ENCODE peak calls at places on chromosomes 5 and 9, in eight cellular contexts. L, A, E, P, B, U, K and H are unnamed samples.

GRCh38 chr5:6180231-6180872 is 198.0 kb downstream of the MED10 start:
- DNase-seq in E (no peak), P (no peak), K (no peak), B (no peak), A (no peak), U (no peak), L (peak; percentile 76), H (no peak)

GRCh38 chr9:137411670-137412380 is 11.1 kb downstream of the EXD3 start:
- DNase-seq in K (peak; percentile 54), B (peak; percentile 87), E (peak; percentile 94), A (peak; percentile 89), U (no peak), L (no peak), P (peak; percentile 89), H (no peak)

GRCh38 chr5:124881333-124881732 is 134.9 kb upstream of the ZNF608 start:
- DNase-seq in K (no peak), E (no peak), A (no peak), P (no peak), L (no peak), U (no peak), B (no peak), H (no peak)

GRCh38 chr5:96507128-96507527 is 74.1 kb upstream of the PCSK1 start:
- DNase-seq in A (no peak), B (no peak), K (no peak), E (no peak), P (no peak), U (no peak), L (no peak), H (no peak)

GRCh38 chr5:141359790-141360426 is at the start of gene PCDHGB2:
- DNase-seq in U (no peak), E (peak; percentile 43), B (no peak), L (no peak), K (no peak), A (no peak), P (no peak), H (no peak)

GRCh38 chr5:142969186-142969585 is 199.0 kb downstream of the ARHGAP26 start:
- DNase-seq in K (no peak), P (no peak), L (no peak), B (no peak), E (no peak), A (no peak), U (no peak), H (no peak)

GRCh38 chr9:31854187-31854586 is 530.3 kb upstream of the ACO1 start:
- DNase-seq in B (no peak), E (no peak), P (no peak), U (no peak), K (no peak), A (no peak), L (no peak), H (no peak)

GRCh38 chr5:146068136-146068717 is 37.1 kb downstream of the PLAC8L1 start:
- DNase-seq in K (no peak), A (no peak), B (no peak), P (no peak), E (no peak), L (no peak), U (no peak), H (peak; percentile 44)

GRCh38 chr5:175711472-175712312 is 53.8 kb downstream of the HRH2 start:
- DNase-seq in B (no peak), U (no peak), L (no peak), A (peak; percentile 24), K (no peak), P (no peak), E (no peak), H (no peak)

GRCh38 chr9:68705636-68706578 is 867 bp downstream of the PIP5K1B start:
- DNase-seq in U (peak; percentile 55), B (no peak), P (peak; percentile 36), E (peak; percentile 6), A (peak; percentile 63), L (no peak), K (no peak), H (peak; percentile 44)

GRCh38 chr5:158802941-158803341 is 296.8 kb downstream of the EBF1 start:
- DNase-seq in L (no peak), A (no peak), P (peak; percentile 13), B (no peak), K (no peak), E (peak; percentile 78), U (no peak), H (no peak)

GRCh38 chr5:153794327-153794726 is 244.4 kb downstream of the FAM114A2 start:
- DNase-seq in L (no peak), E (no peak), U (no peak), B (no peak), P (no peak), A (no peak), K (no peak), H (no peak)

GRCh38 chr5:139985733-139986132 is 57.4 kb downstream of the NRG2 start:
- DNase-seq in U (no peak), E (peak; percentile 79), B (no peak), K (no peak), P (peak; percentile 44), L (no peak), A (no peak), H (no peak)

GRCh38 chr5:33072296-33072695 is 361.2 kb downstream of the NPR3 start:
- DNase-seq in L (no peak), E (no peak), U (no peak), K (no peak), P (no peak), B (no peak), A (no peak), H (no peak)

GRCh38 chr5:92017786-92018185 is 634.7 kb upstream of the ARRDC3 start:
- DNase-seq in B (no peak), E (peak; percentile 95), U (no peak), L (no peak), P (no peak), K (no peak), A (no peak), H (no peak)

GRCh38 chr5:34756781-34757624 is 82.0 kb upstream of the TTC23L start:
- DNase-seq in A (no peak), E (peak; percentile 47), K (no peak), B (peak; percentile 44), P (no peak), L (no peak), U (no peak), H (no peak)

GRCh38 chr5:10624679-10625078 is 60.8 kb downstream of the ANKRD33B start:
- DNase-seq in E (no peak), B (no peak), P (no peak), K (no peak), A (no peak), L (no peak), U (no peak), H (no peak)

GRCh38 chr5:139104577-139105271 is 93.4 kb downstream of the SIL1 start:
- DNase-seq in A (peak; percentile 90), P (peak; percentile 59), L (peak; percentile 88), K (peak; percentile 42), U (no peak), E (peak; percentile 96), B (peak; percentile 83), H (peak; percentile 40)

GRCh38 chr9:136095495-136096058 is 488 bp upstream of the NACC2 start:
- DNase-seq in A (no peak), L (no peak), B (peak; percentile 57), K (no peak), P (no peak), U (no peak), E (peak; percentile 45), H (no peak)

GRCh38 chr9:129026442-129027223 is 1.5 kb downstream of the SH3GLB2 start:
- DNase-seq in A (no peak), K (no peak), P (no peak), E (peak; percentile 20), U (no peak), L (peak; percentile 87), B (no peak), H (peak; percentile 50)

GRCh38 chr5:151775025-151775606 is 3.4 kb downstream of the G3BP1 start:
- DNase-seq in A (no peak), P (no peak), U (no peak), B (no peak), K (no peak), E (no peak), L (no peak), H (no peak)

GRCh38 chr5:151784141-151784540 is 12.4 kb downstream of the G3BP1 start:
- DNase-seq in L (no peak), U (no peak), B (no peak), E (no peak), K (no peak), P (no peak), A (no peak), H (no peak)

GRCh38 chr5:151780348-151780747 is 8.6 kb downstream of the G3BP1 start:
- DNase-seq in P (no peak), A (no peak), L (no peak), B (no peak), E (no peak), U (no peak), K (no peak), H (no peak)

GRCh38 chr5:151781201-151781600 is 9.4 kb downstream of the G3BP1 start:
- DNase-seq in A (no peak), P (no peak), B (no peak), L (no peak), K (no peak), E (no peak), U (no peak), H (no peak)

DNA sequence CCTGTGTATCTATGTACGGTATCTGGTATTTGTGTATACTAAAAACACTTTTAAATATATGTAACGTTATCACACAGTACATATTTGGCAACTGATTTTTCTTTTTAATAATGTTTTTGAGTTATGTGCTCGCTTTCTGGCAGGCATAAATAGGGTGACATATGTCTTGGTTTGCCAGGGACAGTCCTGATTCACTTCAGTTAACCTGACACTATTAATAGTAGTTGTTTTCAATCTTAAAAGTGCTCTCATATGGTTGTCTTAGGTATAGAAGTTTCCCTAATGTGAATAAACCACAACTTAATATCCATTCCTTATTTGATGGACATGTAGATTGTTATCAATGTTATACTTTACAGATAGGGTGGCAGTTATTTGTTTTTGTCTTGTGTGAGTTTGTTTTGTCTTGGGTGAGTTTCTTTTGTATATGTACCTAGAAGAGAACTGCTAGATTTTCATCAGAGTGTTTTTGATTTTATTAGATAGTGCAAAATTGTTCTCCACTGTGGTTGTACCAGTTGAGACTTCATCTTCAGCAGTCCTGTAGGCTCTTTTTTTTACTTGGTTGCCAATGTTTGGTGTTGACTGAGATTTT is 7.9 kb downstream of the G3BP1 start:
- DNase-seq in U (no peak), K (no peak), L (no peak), A (no peak), B (no peak), E (no peak), P (no peak), H (no peak)
- H3K27ac ChIP-seq in U (no peak overlapping the region), K (no peak overlapping the region), L (no peak overlapping the region), A (no peak overlapping the region), B (no peak overlapping the region), E (no peak overlapping the region), P (no peak overlapping the region), H (no peak overlapping the region)

GRCh38 chr5:77086611-77087483 is at the start of gene ZBED3:
- DNase-seq in U (peak; percentile 77), K (peak; percentile 27), P (peak; percentile 63), L (peak; percentile 92), E (peak; percentile 78), A (peak; percentile 90), B (peak; percentile 74), H (peak; percentile 77)
- TF ChIP-seq CTCF in U (no peak), K (peak; percentile 14), P (no peak), L (no peak), E (peak; percentile 43), A (no peak), B (no peak), H (peak; percentile 37)

GRCh38 chr5:115351356-115352195 is 55.1 kb upstream of the CCDC112 start:
- DNase-seq in A (no peak), P (no peak), E (peak; percentile 68), L (no peak), B (no peak), U (no peak), K (no peak), H (no peak)
- H3K27ac ChIP-seq in A (no peak overlapping the region), P (no peak overlapping the region), E (no peak overlapping the region), L (no peak overlapping the region), B (no peak overlapping the region), U (no peak overlapping the region), K (no peak overlapping the region), H (no peak overlapping the region)

GRCh38 chr5:64505769-64506566 is at the start of gene RGS7BP:
- DNase-seq in K (no peak), L (no peak), B (peak; percentile 59), U (peak; percentile 78), A (no peak), E (peak; percentile 55), P (peak; percentile 23), H (peak; percentile 77)
- TF ChIP-seq CTCF in K (no peak), L (no peak), B (peak; percentile 6), U (no peak), A (no peak), E (no peak), P (no peak), H (no peak)